ENCODE peak calls at places on chromosome X, in six cellular contexts. A is fibroblast of lung, V is lung, T is cardiac muscle cell, C is upper lobe of right lung, Y is mammary epithelial cell. U is an unnamed sample.

GRCh38 chrX:152641996-152642395 is 4.3 kb downstream of the GABRQ start:
- DNase-seq in V (peak; percentile 6), Y (no peak), C (no peak), A (no peak), T (peak; percentile 5), U (no peak)

GRCh38 chrX:13101439-13102139 is 57.2 kb upstream of the FAM9C start:
- DNase-seq in A (peak; percentile 91), V (peak; percentile 56), C (peak; percentile 71), T (peak; percentile 84), Y (peak; percentile 97), U (peak; percentile 73)

GRCh38 chrX:154540897-154541535 is 5.6 kb downstream of the G6PD start:
- DNase-seq in C (peak; percentile 79), A (peak; percentile 56), T (no peak), Y (peak; percentile 83), V (peak; percentile 61), U (no peak)

GRCh38 chrX:54776987-54777672 is 20.9 kb downstream of the ITIH6 start:
- DNase-seq in T (no peak), A (no peak), Y (peak; percentile 2), V (no peak), C (no peak), U (no peak)

GRCh38 chrX:21738145-21738949 is 19.6 kb downstream of the SMPX start:
- DNase-seq in T (no peak), Y (no peak), C (no peak), A (peak; percentile 31), V (no peak), U (no peak)

GRCh38 chrX:107672955-107673378 is 44.7 kb downstream of the PRPS1 start:
- DNase-seq in Y (peak; percentile 66), T (peak; percentile 90), V (peak; percentile 82), A (peak; percentile 70), C (peak; percentile 87), U (peak; percentile 90)

GRCh38 chrX:128807367-128807766 is 715.9 kb downstream of the SMARCA1 start:
- DNase-seq in C (no peak), Y (no peak), V (no peak), A (no peak), T (no peak), U (no peak)

GRCh38 chrX:121161501-121161933 is 114.1 kb downstream of the GLUD2 start:
- DNase-seq in V (no peak), A (no peak), T (no peak), C (no peak), Y (no peak), U (no peak)

GRCh38 chrX:80879916-80880315 is 70.2 kb upstream of the BRWD3 start:
- DNase-seq in Y (peak; percentile 4), V (no peak), T (no peak), C (no peak), A (peak; percentile 6), U (no peak)

GRCh38 chrX:10240918-10241317 is 84.1 kb downstream of the CLCN4 start:
- DNase-seq in A (peak; percentile 90), C (no peak), Y (peak; percentile 76), V (no peak), T (peak; percentile 31), U (no peak)

GRCh38 chrX:91434351-91435168 is at the start of gene PABPC5:
- DNase-seq in C (peak; percentile 68), Y (peak; percentile 0), V (peak; percentile 56), T (peak; percentile 76), A (peak; percentile 86), U (peak; percentile 92)

GRCh38 chrX:52425710-52426245 is 57.0 kb downstream of the XAGE2 start:
- DNase-seq in C (no peak), A (peak; percentile 51), V (no peak), Y (no peak), T (peak; percentile 69), U (no peak)

GRCh38 chrX:66015152-66015827 is 24.6 kb downstream of the VSIG4 start:
- DNase-seq in T (peak; percentile 18), C (no peak), V (no peak), A (no peak), Y (no peak), U (no peak)

GRCh38 chrX:66014560-66014959 is 25.3 kb downstream of the VSIG4 start:
- DNase-seq in C (no peak), Y (no peak), V (no peak), A (no peak), T (no peak), U (no peak)

GRCh38 chrX:66012094-66012534 is 27.8 kb downstream of the VSIG4 start:
- DNase-seq in A (no peak), V (peak; percentile 43), C (no peak), T (no peak), Y (peak; percentile 17), U (no peak)

GRCh38 chrX:66013195-66013816 is 26.6 kb downstream of the VSIG4 start:
- DNase-seq in V (no peak), A (no peak), T (no peak), Y (no peak), C (no peak), U (no peak)

DNA sequence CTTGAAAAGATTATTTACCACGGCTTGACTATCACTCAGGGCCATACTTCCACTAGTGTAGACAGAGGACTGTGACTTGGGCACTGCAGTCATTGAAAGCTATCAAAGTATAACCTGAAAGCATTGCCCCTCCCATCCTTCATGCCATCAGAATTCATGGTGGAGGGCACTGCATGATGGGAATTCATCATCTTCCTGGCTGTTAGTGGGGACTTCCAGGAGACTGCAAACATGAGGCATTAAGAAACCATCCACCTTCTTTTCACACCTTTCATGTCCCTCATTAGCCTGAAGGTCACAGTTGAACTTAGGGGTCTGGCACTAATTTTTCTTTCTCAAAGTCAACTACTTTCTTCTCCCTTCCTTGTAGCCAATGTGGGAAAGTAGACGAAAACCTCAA is 25.8 kb downstream of the VSIG4 start:
- DNase-seq in C (no peak), A (no peak), Y (no peak), T (no peak), V (no peak), U (no peak)
- H3K27ac ChIP-seq in C (no peak overlapping the region), A (no peak overlapping the region), Y (no peak overlapping the region), T (no peak overlapping the region), V (peak overlapping the region; percentile 43), U (no peak overlapping the region)

GRCh38 chrX:119375561-119375960 is 23.6 kb upstream of the SLC25A43 start:
- DNase-seq in V (no peak), A (peak; percentile 44), T (no peak), C (no peak), Y (no peak), U (no peak)

GRCh38 chrX:119382606-119383005 is 16.5 kb upstream of the SLC25A43 start:
- DNase-seq in C (no peak), V (no peak), A (no peak), T (no peak), Y (no peak), U (no peak)

GRCh38 chrX:119376312-119376711 is 22.8 kb upstream of the SLC25A43 start:
- DNase-seq in V (no peak), Y (no peak), A (no peak), T (no peak), C (no peak), U (no peak)

GRCh38 chrX:119381349-119381944 is 17.7 kb upstream of the SLC25A43 start:
- DNase-seq in A (no peak), T (no peak), Y (no peak), V (no peak), C (no peak), U (no peak)
- H3K4me3 ChIP-seq in A (no peak overlapping the region), T (no peak overlapping the region), Y (no peak overlapping the region), V (no peak overlapping the region), C (no peak overlapping the region), U (no peak overlapping the region)

GRCh38 chrX:1502853-1503252 is 34.1 kb downstream of the P2RY8 start:
- DNase-seq in T (no peak), A (no peak), V (no peak), C (peak; percentile 25), Y (no peak), U (no peak)
- H3K27ac ChIP-seq in T (no peak overlapping the region), A (no peak overlapping the region), V (no peak overlapping the region), C (no peak overlapping the region), Y (no peak overlapping the region), U (no peak overlapping the region)

GRCh38 chrX:63755892-63756291 is 29.1 kb downstream of the ARHGEF9 start:
- DNase-seq in A (no peak), V (no peak), C (no peak), T (no peak), Y (no peak), U (no peak)
- H3K4me3 ChIP-seq in A (no peak overlapping the region), V (no peak overlapping the region), C (no peak overlapping the region), T (peak overlapping the region; percentile 47), Y (no peak overlapping the region), U (no peak overlapping the region)

U was measured in right cardiac atrium.